ENCODE peak calls at places on chromosome 5, in ten cellular contexts. One of them, this sample, is unnamed. For H3K36me3, the result is how much of the 10 kb centered on the place peaks cover.

GRCh38 chr5:34660444-34660843 is 4.3 kb downstream of the RAI14 start:
- DNase-seq in tibial nerve: no peak
- DNase-seq in CD4-positive, alpha-beta memory T cell: no peak
- DNase-seq in H1: no peak
- DNase-seq in adrenal gland: no peak
- DNase-seq in heart left ventricle: no peak
- DNase-seq in mammary epithelial cell: no peak
- DNase-seq in CD8-positive, alpha-beta T cell: no peak
- DNase-seq in pancreas: no peak
- DNase-seq in fibroblast of lung: peak
- DNase-seq in this sample: no peak

GRCh38 chr5:59021837-59022514 is 439.1 kb downstream of the RAB3C start:
- DNase-seq in H1: no peak
- DNase-seq in heart left ventricle: peak
- DNase-seq in fibroblast of lung: no peak
- DNase-seq in adrenal gland: no peak
- DNase-seq in CD4-positive, alpha-beta memory T cell: no peak
- DNase-seq in tibial nerve: no peak
- DNase-seq in pancreas: no peak
- DNase-seq in mammary epithelial cell: peak
- DNase-seq in CD8-positive, alpha-beta T cell: no peak
- DNase-seq in this sample: no peak

GRCh38 chr5:40078907-40079575 is 600.7 kb upstream of the PTGER4 start:
- DNase-seq in adrenal gland: no peak
- DNase-seq in tibial nerve: no peak
- DNase-seq in fibroblast of lung: no peak
- DNase-seq in mammary epithelial cell: no peak
- DNase-seq in H1: no peak
- DNase-seq in CD8-positive, alpha-beta T cell: no peak
- DNase-seq in pancreas: no peak
- DNase-seq in heart left ventricle: no peak
- DNase-seq in CD4-positive, alpha-beta memory T cell: no peak
- DNase-seq in this sample: no peak

GRCh38 chr5:11289208-11289607 is 528.2 kb upstream of the DAP start:
- DNase-seq in pancreas: no peak
- DNase-seq in CD8-positive, alpha-beta T cell: no peak
- DNase-seq in fibroblast of lung: no peak
- DNase-seq in H1: no peak
- DNase-seq in adrenal gland: no peak
- DNase-seq in heart left ventricle: no peak
- DNase-seq in CD4-positive, alpha-beta memory T cell: no peak
- DNase-seq in tibial nerve: no peak
- DNase-seq in mammary epithelial cell: no peak
- DNase-seq in this sample: no peak

GRCh38 chr5:114434396-114435219 is 72.7 kb downstream of the KCNN2 start:
- DNase-seq in mammary epithelial cell: peak
- DNase-seq in CD4-positive, alpha-beta memory T cell: no peak
- DNase-seq in tibial nerve: no peak
- DNase-seq in fibroblast of lung: no peak
- DNase-seq in heart left ventricle: no peak
- DNase-seq in pancreas: no peak
- DNase-seq in CD8-positive, alpha-beta T cell: no peak
- DNase-seq in adrenal gland: no peak
- DNase-seq in H1: no peak
- DNase-seq in this sample: no peak

GRCh38 chr5:69450116-69450515 is 35.2 kb downstream of the MARVELD2 start:
- DNase-seq in CD8-positive, alpha-beta T cell: no peak
- DNase-seq in heart left ventricle: no peak
- DNase-seq in H1: no peak
- DNase-seq in fibroblast of lung: peak
- DNase-seq in CD4-positive, alpha-beta memory T cell: no peak
- DNase-seq in pancreas: no peak
- DNase-seq in tibial nerve: no peak
- DNase-seq in mammary epithelial cell: peak
- DNase-seq in adrenal gland: no peak
- DNase-seq in this sample: no peak

GRCh38 chr5:93545872-93546271 is 35.1 kb downstream of the NR2F1-AS1 start:
- DNase-seq in heart left ventricle: no peak
- DNase-seq in CD4-positive, alpha-beta memory T cell: no peak
- DNase-seq in adrenal gland: no peak
- DNase-seq in pancreas: no peak
- DNase-seq in mammary epithelial cell: no peak
- DNase-seq in CD8-positive, alpha-beta T cell: no peak
- DNase-seq in tibial nerve: no peak
- DNase-seq in H1: no peak
- DNase-seq in fibroblast of lung: no peak
- DNase-seq in this sample: no peak

GRCh38 chr5:55231029-55231475 is 2.4 kb downstream of the CCNO start:
- DNase-seq in mammary epithelial cell: no peak
- DNase-seq in fibroblast of lung: no peak
- DNase-seq in CD8-positive, alpha-beta T cell: no peak
- DNase-seq in tibial nerve: no peak
- DNase-seq in pancreas: no peak
- DNase-seq in heart left ventricle: no peak
- DNase-seq in H1: no peak
- DNase-seq in adrenal gland: no peak
- DNase-seq in CD4-positive, alpha-beta memory T cell: no peak
- DNase-seq in this sample: no peak

GRCh38 chr5:74310386-74310785 is 330.1 kb downstream of the ENC1 start:
- DNase-seq in pancreas: no peak
- DNase-seq in mammary epithelial cell: peak
- DNase-seq in CD4-positive, alpha-beta memory T cell: no peak
- DNase-seq in tibial nerve: no peak
- DNase-seq in CD8-positive, alpha-beta T cell: no peak
- DNase-seq in H1: no peak
- DNase-seq in fibroblast of lung: peak
- DNase-seq in adrenal gland: no peak
- DNase-seq in heart left ventricle: no peak
- DNase-seq in this sample: no peak

GRCh38 chr5:14428302-14429081 is 153.1 kb upstream of the OTULINL start:
- DNase-seq in CD8-positive, alpha-beta T cell: no peak
- DNase-seq in H1: no peak
- DNase-seq in pancreas: no peak
- DNase-seq in adrenal gland: no peak
- DNase-seq in mammary epithelial cell: peak
- DNase-seq in tibial nerve: no peak
- DNase-seq in heart left ventricle: no peak
- DNase-seq in fibroblast of lung: peak
- DNase-seq in CD4-positive, alpha-beta memory T cell: no peak
- DNase-seq in this sample: no peak

GRCh38 chr5:72179816-72180440 is 72.7 kb downstream of the MAP1B start:
- DNase-seq in tibial nerve: no peak
- DNase-seq in mammary epithelial cell: peak
- DNase-seq in pancreas: no peak
- DNase-seq in H1: no peak
- DNase-seq in adrenal gland: no peak
- DNase-seq in CD8-positive, alpha-beta T cell: no peak
- DNase-seq in fibroblast of lung: peak
- DNase-seq in heart left ventricle: no peak
- DNase-seq in CD4-positive, alpha-beta memory T cell: no peak
- DNase-seq in this sample: no peak

GRCh38 chr5:18394154-18394804 is 760.0 kb downstream of the TAF11L14 start:
- DNase-seq in fibroblast of lung: peak
- DNase-seq in CD8-positive, alpha-beta T cell: no peak
- DNase-seq in pancreas: no peak
- DNase-seq in H1: peak
- DNase-seq in adrenal gland: peak
- DNase-seq in heart left ventricle: no peak
- DNase-seq in CD4-positive, alpha-beta memory T cell: peak
- DNase-seq in mammary epithelial cell: peak
- DNase-seq in tibial nerve: peak
- DNase-seq in this sample: peak

GRCh38 chr5:133405275-133406034 is 206.9 kb downstream of the FSTL4 start:
- DNase-seq in CD4-positive, alpha-beta memory T cell: no peak
- DNase-seq in CD8-positive, alpha-beta T cell: no peak
- DNase-seq in mammary epithelial cell: no peak
- DNase-seq in tibial nerve: no peak
- DNase-seq in H1: no peak
- DNase-seq in heart left ventricle: no peak
- DNase-seq in fibroblast of lung: no peak
- DNase-seq in pancreas: no peak
- DNase-seq in adrenal gland: peak
- DNase-seq in this sample: no peak

GRCh38 chr5:131987251-131987650 is 24.2 kb downstream of the ACSL6 start:
- DNase-seq in H1: no peak
- DNase-seq in fibroblast of lung: no peak
- DNase-seq in CD8-positive, alpha-beta T cell: no peak
- DNase-seq in mammary epithelial cell: no peak
- DNase-seq in heart left ventricle: no peak
- DNase-seq in pancreas: peak
- DNase-seq in adrenal gland: no peak
- DNase-seq in CD4-positive, alpha-beta memory T cell: no peak
- DNase-seq in tibial nerve: no peak
- DNase-seq in this sample: no peak
- H3K27ac ChIP-seq in H1: no peak
- H3K27ac ChIP-seq in fibroblast of lung: no peak
- H3K27ac ChIP-seq in CD8-positive, alpha-beta T cell: no peak
- H3K27ac ChIP-seq in mammary epithelial cell: no peak
- H3K27ac ChIP-seq in heart left ventricle: no peak
- H3K27ac ChIP-seq in pancreas: no peak
- H3K27ac ChIP-seq in adrenal gland: no peak
- H3K27ac ChIP-seq in CD4-positive, alpha-beta memory T cell: no peak
- H3K27ac ChIP-seq in tibial nerve: no peak
- H3K27ac ChIP-seq in this sample: no peak

DNA sequence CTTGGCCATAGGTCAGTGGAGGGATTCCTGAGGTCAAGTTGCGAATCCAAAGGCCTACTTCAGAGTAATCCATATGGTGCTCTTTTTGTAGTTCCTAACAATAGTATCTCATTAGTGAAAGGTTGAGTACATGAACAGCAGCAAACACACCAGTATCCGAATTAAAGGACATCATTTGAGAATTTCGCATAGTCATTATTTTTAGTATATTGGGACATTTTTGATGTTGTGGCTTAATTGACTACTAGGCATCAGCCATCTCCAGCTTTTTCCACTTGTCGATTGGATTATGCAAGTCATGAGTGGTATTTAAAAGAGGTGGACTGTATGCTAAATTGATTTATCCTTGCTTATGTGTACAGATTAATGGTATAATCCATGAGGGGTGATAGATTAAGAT is 23.7 kb downstream of the MAP3K1 start:
- DNase-seq in pancreas: no peak
- DNase-seq in H1: no peak
- DNase-seq in CD4-positive, alpha-beta memory T cell: no peak
- DNase-seq in heart left ventricle: no peak
- DNase-seq in adrenal gland: no peak
- DNase-seq in tibial nerve: no peak
- DNase-seq in mammary epithelial cell: no peak
- DNase-seq in fibroblast of lung: no peak
- DNase-seq in CD8-positive, alpha-beta T cell: no peak
- DNase-seq in this sample: no peak
- H3K36me3 ChIP-seq in pancreas: under half
- H3K36me3 ChIP-seq in H1: under half
- H3K36me3 ChIP-seq in CD4-positive, alpha-beta memory T cell: under half
- H3K36me3 ChIP-seq in heart left ventricle: under half
- H3K36me3 ChIP-seq in adrenal gland: under half
- H3K36me3 ChIP-seq in tibial nerve: under half
- H3K36me3 ChIP-seq in mammary epithelial cell: under half
- H3K36me3 ChIP-seq in fibroblast of lung: under half
- H3K36me3 ChIP-seq in CD8-positive, alpha-beta T cell: under half
- H3K36me3 ChIP-seq in this sample: under half

DNA sequence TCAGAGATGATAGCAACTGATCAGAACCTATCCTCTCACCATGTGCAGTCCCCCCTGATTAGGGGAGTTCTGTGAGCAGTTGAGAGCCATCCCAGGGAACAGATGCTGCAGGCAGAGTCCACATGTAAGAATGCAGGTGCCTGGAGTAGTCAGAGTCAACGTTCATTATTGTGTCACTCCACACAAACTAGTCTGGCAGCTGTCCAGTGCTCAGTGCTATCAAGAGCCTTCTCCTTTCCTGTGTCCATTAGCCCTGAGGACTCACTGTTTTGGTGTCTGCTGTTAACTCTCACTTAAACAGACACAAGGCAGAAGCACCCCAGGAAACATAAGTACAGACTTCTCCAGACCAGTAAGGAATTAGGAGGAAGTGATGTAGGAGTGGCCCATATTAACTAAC is 2.5 kb downstream of the SH3TC2 start:
- DNase-seq in mammary epithelial cell: peak
- DNase-seq in H1: no peak
- DNase-seq in CD4-positive, alpha-beta memory T cell: no peak
- DNase-seq in CD8-positive, alpha-beta T cell: no peak
- DNase-seq in tibial nerve: no peak
- DNase-seq in heart left ventricle: peak
- DNase-seq in fibroblast of lung: no peak
- DNase-seq in pancreas: no peak
- DNase-seq in adrenal gland: peak
- DNase-seq in this sample: no peak
- H3K4me3 ChIP-seq in mammary epithelial cell: no peak
- H3K4me3 ChIP-seq in H1: no peak
- H3K4me3 ChIP-seq in CD4-positive, alpha-beta memory T cell: no peak
- H3K4me3 ChIP-seq in CD8-positive, alpha-beta T cell: no peak
- H3K4me3 ChIP-seq in tibial nerve: no peak
- H3K4me3 ChIP-seq in heart left ventricle: no peak
- H3K4me3 ChIP-seq in fibroblast of lung: no peak
- H3K4me3 ChIP-seq in pancreas: no peak
- H3K4me3 ChIP-seq in adrenal gland: no peak
- H3K4me3 ChIP-seq in this sample: no peak

GRCh38 chr5:142795246-142795645 is 25.1 kb downstream of the ARHGAP26 start:
- DNase-seq in mammary epithelial cell: no peak
- DNase-seq in pancreas: no peak
- DNase-seq in heart left ventricle: no peak
- DNase-seq in tibial nerve: no peak
- DNase-seq in H1: no peak
- DNase-seq in adrenal gland: no peak
- DNase-seq in fibroblast of lung: no peak
- DNase-seq in CD4-positive, alpha-beta memory T cell: no peak
- DNase-seq in CD8-positive, alpha-beta T cell: no peak
- DNase-seq in this sample: no peak
- H3K27ac ChIP-seq in mammary epithelial cell: no peak
- H3K27ac ChIP-seq in pancreas: no peak
- H3K27ac ChIP-seq in heart left ventricle: peak
- H3K27ac ChIP-seq in tibial nerve: no peak
- H3K27ac ChIP-seq in H1: no peak
- H3K27ac ChIP-seq in adrenal gland: no peak
- H3K27ac ChIP-seq in fibroblast of lung: no peak
- H3K27ac ChIP-seq in CD4-positive, alpha-beta memory T cell: no peak
- H3K27ac ChIP-seq in CD8-positive, alpha-beta T cell: no peak
- H3K27ac ChIP-seq in this sample: no peak

DNA sequence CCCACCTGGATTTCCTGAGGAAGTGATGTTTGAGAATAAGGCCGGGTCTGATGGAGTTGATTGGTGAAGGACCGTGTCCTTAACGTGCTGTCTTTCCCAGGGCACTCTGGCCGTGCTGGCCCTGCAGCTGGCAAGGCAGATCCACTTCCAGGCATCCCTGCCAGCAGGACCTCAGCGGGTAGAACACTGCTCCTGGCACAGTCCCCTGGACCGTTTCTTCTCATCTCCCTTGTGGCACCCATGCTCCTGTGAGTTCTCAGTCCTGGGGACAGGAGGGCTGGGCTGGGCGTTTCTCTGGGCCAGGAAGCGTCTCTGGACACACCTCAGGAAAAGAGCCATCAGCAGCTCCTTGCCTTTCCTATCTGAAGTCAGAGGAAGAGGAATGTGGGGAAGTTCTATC is 4.4 kb downstream of the DELE1 start:
- DNase-seq in mammary epithelial cell: no peak
- DNase-seq in pancreas: no peak
- DNase-seq in fibroblast of lung: no peak
- DNase-seq in adrenal gland: no peak
- DNase-seq in CD4-positive, alpha-beta memory T cell: no peak
- DNase-seq in H1: no peak
- DNase-seq in heart left ventricle: peak
- DNase-seq in CD8-positive, alpha-beta T cell: no peak
- DNase-seq in tibial nerve: no peak
- DNase-seq in this sample: no peak
- H3K36me3 ChIP-seq in mammary epithelial cell: under half
- H3K36me3 ChIP-seq in pancreas: under half
- H3K36me3 ChIP-seq in fibroblast of lung: under half
- H3K36me3 ChIP-seq in adrenal gland: half or more
- H3K36me3 ChIP-seq in CD4-positive, alpha-beta memory T cell: half or more
- H3K36me3 ChIP-seq in H1: under half
- H3K36me3 ChIP-seq in heart left ventricle: half or more
- H3K36me3 ChIP-seq in CD8-positive, alpha-beta T cell: half or more
- H3K36me3 ChIP-seq in tibial nerve: half or more
- H3K36me3 ChIP-seq in this sample: half or more